ENCODE peak calls at places on chromosome 21, in four cellular contexts. L is GM12878, G is SK-N-SH, S is HCT116. E is an unnamed sample. For H3K4me1, the result is how much of the 10 kb centered on the place peaks cover.

GRCh38 chr21:29477941-29478340 is 179.2 kb downstream of the BACH1 start:
- DNase-seq in S (no peak), L (no peak), G (no peak), E (no peak)

GRCh38 chr21:36203603-36203889 is 46.9 kb downstream of the DOP1B start:
- DNase-seq in G (peak), S (peak), L (peak), E (no peak)

GRCh38 chr21:33587792-33588484 is 546 bp downstream of the DONSON start:
- DNase-seq in G (no peak), L (no peak), S (no peak), E (peak)

GRCh38 chr21:42659416-42660117 is 6.1 kb downstream of the PDE9A start:
- DNase-seq in G (no peak), L (no peak), S (no peak), E (no peak)

GRCh38 chr21:24204641-24205040 is 1402.6 kb downstream of the MRPL39 start:
- DNase-seq in G (peak), L (no peak), S (no peak), E (no peak)

GRCh38 chr21:41507521-41508414 is at the start of gene TMPRSS2:
- DNase-seq in L (no peak), S (no peak), G (no peak), E (no peak)

GRCh38 chr21:42724226-42724920 is 71.0 kb downstream of the PDE9A start:
- DNase-seq in L (no peak), G (no peak), S (peak), E (no peak)

GRCh38 chr21:40829308-40829707 is 17.6 kb downstream of the DSCAM start:
- DNase-seq in G (no peak), S (no peak), L (no peak), E (no peak)

GRCh38 chr21:42088148-42088547 is 17.0 kb downstream of the UMODL1 start:
- DNase-seq in S (no peak), G (no peak), L (no peak), E (no peak)

GRCh38 chr21:44919913-44920693 is 596 bp downstream of the ITGB2 start:
- DNase-seq in G (no peak), S (no peak), L (no peak), E (no peak)

GRCh38 chr21:45507523-45507875 is 34.7 kb downstream of the SLC19A1 start:
- DNase-seq in L (no peak), S (no peak), G (no peak), E (no peak)

GRCh38 chr21:29258626-29259335 is 39.9 kb upstream of the BACH1 start:
- DNase-seq in G (no peak), L (no peak), S (no peak), E (no peak)

GRCh38 chr21:42101246-42101645 is 30.1 kb downstream of the UMODL1 start:
- DNase-seq in L (no peak), G (no peak), S (no peak), E (no peak)

GRCh38 chr21:24420694-24421093 is 1186.6 kb downstream of the MRPL39 start:
- DNase-seq in S (no peak), L (no peak), G (no peak), E (no peak)

GRCh38 chr21:14236180-14236579 is 20.2 kb downstream of the RBM11 start:
- DNase-seq in L (no peak), S (no peak), G (no peak), E (no peak)

GRCh38 chr21:34802180-34802899 is 133.5 kb downstream of the CLIC6 start:
- DNase-seq in G (no peak), L (no peak), S (no peak), E (no peak)

GRCh38 chr21:41895643-41896493 is 16.7 kb upstream of the PRDM15 start:
- DNase-seq in G (no peak), S (no peak), L (no peak), E (no peak)

GRCh38 chr21:15560383-15561056 is 169.3 kb upstream of the USP25 start:
- DNase-seq in G (no peak), L (no peak), S (no peak), E (no peak)

GRCh38 chr21:15562748-15563147 is 167.0 kb upstream of the USP25 start:
- DNase-seq in L (no peak), G (no peak), S (no peak), E (no peak)

GRCh38 chr21:15559612-15560011 is 170.2 kb upstream of the USP25 start:
- DNase-seq in S (no peak), L (no peak), G (no peak), E (no peak)

GRCh38 chr21:15558884-15559283 is 170.9 kb upstream of the USP25 start:
- DNase-seq in S (no peak), G (no peak), L (no peak), E (no peak)

DNA sequence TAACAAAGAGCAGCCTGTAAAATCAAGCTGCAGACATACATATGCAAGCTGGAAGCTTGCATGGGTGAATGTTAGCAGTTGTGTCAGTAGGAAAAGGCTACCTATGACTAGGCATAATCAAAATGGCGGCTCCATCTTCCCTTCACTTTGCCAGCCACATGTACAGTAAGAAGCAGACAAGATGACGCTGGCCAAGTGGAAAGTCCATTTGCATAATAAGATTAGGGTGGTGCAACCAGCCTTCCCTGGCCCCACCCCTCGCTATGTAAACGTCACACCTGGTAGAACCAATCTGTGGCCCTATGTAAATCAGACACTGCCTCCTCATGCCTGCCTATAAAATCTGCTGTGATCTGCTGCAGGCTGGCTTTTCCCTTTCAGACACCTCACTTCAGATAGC is 171.9 kb upstream of the USP25 start:
- DNase-seq in G (no peak), S (no peak), L (no peak), E (no peak)
- TF ChIP-seq YY1 in G (no peak), S (no peak), L (no peak), E (no peak)

GRCh38 chr21:26096972-26097371 is 73.6 kb downstream of the APP start:
- DNase-seq in L (no peak), G (peak), S (no peak), E (no peak)

GRCh38 chr21:26093094-26093493 is 77.5 kb downstream of the APP start:
- DNase-seq in L (no peak), G (no peak), S (no peak), E (no peak)

GRCh38 chr21:26096494-26096893 is 74.1 kb downstream of the APP start:
- DNase-seq in S (no peak), G (no peak), L (no peak), E (no peak)

GRCh38 chr21:26097475-26097874 is 73.1 kb downstream of the APP start:
- DNase-seq in G (no peak), S (no peak), L (no peak), E (no peak)

DNA sequence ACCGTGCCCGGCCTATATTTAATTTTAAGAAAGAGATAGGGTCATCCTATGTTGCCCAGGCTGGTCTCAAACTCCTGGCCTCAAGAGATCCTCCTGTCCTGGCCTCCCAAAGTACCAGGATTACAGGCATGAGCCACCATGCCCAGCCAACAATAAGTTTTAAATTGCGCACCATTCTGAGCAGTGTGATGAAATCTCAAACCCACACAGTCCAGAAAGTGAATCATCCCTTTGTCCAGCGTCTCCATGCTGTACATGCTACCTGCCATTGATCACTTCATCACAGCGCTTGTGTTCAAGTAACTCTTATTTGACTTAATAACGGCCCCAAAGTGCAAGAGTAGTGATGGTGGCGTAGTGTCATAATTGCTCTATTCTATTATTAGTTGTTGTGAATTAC is 75.4 kb downstream of the APP start:
- DNase-seq in L (no peak), S (no peak), G (no peak), E (no peak)
- H3K4me1 ChIP-seq in L (under half), S (under half), G (under half), E (under half)

GRCh38 chr21:38992737-38993136 is 187.0 kb downstream of the ETS2 start:
- DNase-seq in S (no peak), G (no peak), L (no peak), E (no peak)
- TF ChIP-seq YY1 in S (no peak), G (no peak), L (no peak), E (no peak)

GRCh38 chr21:43731891-43732711 is 13.2 kb downstream of the PDXK start:
- DNase-seq in S (no peak), L (no peak), G (no peak), E (no peak)
- H3K4me1 ChIP-seq in S (under half), L (under half), G (under half), E (under half)

DNA sequence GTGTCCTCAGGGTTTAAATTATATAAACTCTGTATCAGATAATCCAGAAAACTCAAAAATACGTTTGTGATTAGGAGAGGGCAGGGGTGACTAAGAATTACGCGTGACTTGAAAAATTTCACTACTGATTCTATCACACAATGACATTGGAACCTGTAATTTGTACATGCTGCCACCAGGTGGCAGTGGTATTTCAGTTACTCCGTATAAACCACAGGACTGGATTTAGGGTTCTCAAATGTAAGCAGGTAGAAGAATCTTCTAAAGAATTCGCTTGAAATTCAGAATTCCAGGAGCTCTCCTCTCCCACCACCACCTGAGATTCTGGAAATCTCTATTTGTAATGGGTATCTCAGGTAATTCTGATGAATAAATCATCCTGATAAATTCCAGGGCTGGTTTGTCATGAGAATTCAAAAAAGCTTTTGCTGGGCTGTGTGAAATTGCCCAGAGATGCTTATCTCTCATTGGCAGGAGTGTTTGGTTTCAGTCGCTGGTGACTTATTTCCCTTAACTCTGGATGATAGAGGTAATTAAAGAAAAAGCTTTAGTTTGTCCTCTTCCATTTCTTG is 1.7 kb upstream of the KRTAP7-1 start:
- DNase-seq in S (peak), L (no peak), G (peak), E (peak)
- TF ChIP-seq YY1 in S (no peak), L (no peak), G (no peak), E (no peak)

GRCh38 chr21:26843912-26844257 is 1.3 kb downstream of the ADAMTS1 start:
- DNase-seq in G (no peak), L (no peak), S (no peak), E (peak)

GRCh38 chr21:26846036-26846931 is 1.1 kb upstream of the ADAMTS1 start:
- DNase-seq in L (no peak), G (peak), S (no peak), E (peak)

GRCh38 chr21:26845750-26846035 is 484 bp upstream of the ADAMTS1 start:
- DNase-seq in G (no peak), L (no peak), S (no peak), E (no peak)

GRCh38 chr21:26844258-26845065 is 747 bp downstream of the ADAMTS1 start:
- DNase-seq in G (peak), L (no peak), S (no peak), E (peak)

DNA sequence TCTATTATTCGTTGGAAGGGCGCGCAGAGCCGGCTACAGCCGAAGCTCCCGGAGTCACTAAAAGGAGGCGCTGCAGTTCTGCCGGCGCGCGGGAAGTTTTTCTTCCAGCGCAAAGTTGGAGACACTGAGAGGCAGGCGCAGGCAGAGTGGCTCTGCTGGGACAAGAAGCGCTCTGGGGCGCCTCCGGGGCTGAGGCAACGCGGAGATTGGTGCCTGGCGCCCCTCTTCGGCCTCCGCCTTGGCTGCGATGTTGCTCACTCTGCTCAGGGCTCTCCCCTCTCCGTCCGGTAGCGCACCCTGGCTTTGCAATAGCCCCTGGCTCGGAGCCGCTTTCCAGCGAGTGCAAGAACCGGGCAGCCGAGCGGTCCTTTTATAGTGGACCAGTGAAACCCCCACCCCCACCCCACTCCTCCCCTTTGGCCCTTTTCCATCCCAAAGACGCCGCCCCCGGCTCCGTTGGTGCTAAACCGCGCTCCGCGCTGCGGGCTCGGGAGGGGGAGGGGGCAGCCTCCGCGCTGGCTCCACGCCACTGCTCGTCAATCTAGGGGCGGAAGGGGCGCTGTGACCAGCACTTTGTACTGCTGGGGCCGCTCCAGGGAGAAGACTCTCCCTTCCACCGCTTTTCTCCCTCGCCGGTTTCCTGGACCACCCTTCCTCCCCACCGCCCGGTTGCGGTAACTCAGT is at the start of gene ADAMTS1:
- DNase-seq in G (peak), L (no peak), S (no peak), E (peak)
- H3K4me1 ChIP-seq in G (under half), L (under half), S (under half), E (under half)

GRCh38 chr21:38773108-38774061 is 32.3 kb upstream of the ETS2 start:
- DNase-seq in G (no peak), L (no peak), S (peak), E (no peak)
- TF ChIP-seq YY1 in G (no peak), L (no peak), S (no peak), E (no peak)

GRCh38 chr21:37455504-37455911 is 88.9 kb downstream of the DYRK1A start:
- DNase-seq in G (no peak), L (no peak), S (no peak), E (no peak)

GRCh38 chr21:37451446-37451845 is 84.9 kb downstream of the DYRK1A start:
- DNase-seq in L (no peak), S (no peak), G (no peak), E (no peak)

GRCh38 chr21:37453350-37453749 is 86.8 kb downstream of the DYRK1A start:
- DNase-seq in S (no peak), G (no peak), L (no peak), E (no peak)

GRCh38 chr21:37452222-37452621 is 85.6 kb downstream of the DYRK1A start:
- DNase-seq in G (peak), L (no peak), S (no peak), E (no peak)

GRCh38 chr21:37454869-37455503 is 88.4 kb downstream of the DYRK1A start:
- DNase-seq in G (peak), L (no peak), S (no peak), E (no peak)
- H3K4me1 ChIP-seq in G (half or more), L (under half), S (under half), E (under half)